ENCODE peak calls at places on chromosomes 12 and 14, in five cellular contexts. H is astrocyte of the spinal cord; U is tibial artery; E is OCI-LY7; R is CD8-positive, alpha-beta memory T cell. S is an unnamed sample.

GRCh38 chr12:118061011-118061875 is at the start of gene WSB2:
- DNase-seq in H (peak), U (peak), E (peak), R (peak), S (peak)

GRCh38 chr12:103647267-103647666 is 60.2 kb downstream of the STAB2 start:
- DNase-seq in H (peak), U (no peak), E (no peak), R (no peak), S (peak)

GRCh38 chr12:88658009-88658408 is 77.7 kb upstream of the KITLG start:
- DNase-seq in H (no peak), U (no peak), E (no peak), R (no peak), S (peak)

GRCh38 chr14:44767646-44768173 is 194.0 kb downstream of the KLHL28 start:
- DNase-seq in H (no peak), U (no peak), E (no peak), R (no peak), S (no peak)

GRCh38 chr12:115932073-115932472 is 345.4 kb downstream of the MED13L start:
- DNase-seq in H (no peak), U (no peak), E (no peak), R (no peak), S (no peak)

GRCh38 chr12:131290255-131290959 is 336.7 kb downstream of the ADGRD1 start:
- DNase-seq in H (no peak), U (no peak), E (no peak), R (no peak), S (no peak)

GRCh38 chr14:77707355-77707723 is 484 bp downstream of the ALKBH1 start:
- DNase-seq in H (peak), U (no peak), E (peak), R (peak), S (peak)

GRCh38 chr12:414841-415240 is 13.4 kb downstream of the CCDC77 start:
- DNase-seq in H (no peak), U (no peak), E (no peak), R (no peak), S (no peak)

GRCh38 chr12:41228066-41228820 is 40.1 kb downstream of the PDZRN4 start:
- DNase-seq in H (no peak), U (no peak), E (no peak), R (no peak), S (no peak)

GRCh38 chr14:33676135-33676566 is 274.7 kb downstream of the EGLN3 start:
- DNase-seq in H (peak), U (no peak), E (no peak), R (no peak), S (peak)

GRCh38 chr12:121996945-121997612 is 24.6 kb upstream of the BCL7A start:
- DNase-seq in H (no peak), U (no peak), E (no peak), R (no peak), S (no peak)

GRCh38 chr12:122001379-122002209 is 20.1 kb upstream of the BCL7A start:
- DNase-seq in H (no peak), U (no peak), E (no peak), R (no peak), S (no peak)

GRCh38 chr12:121990692-121991603 is 30.7 kb upstream of the BCL7A start:
- DNase-seq in H (peak), U (no peak), E (no peak), R (no peak), S (no peak)

GRCh38 chr12:121992059-121992879 is 29.4 kb upstream of the BCL7A start:
- DNase-seq in H (peak), U (no peak), E (no peak), R (no peak), S (peak)

DNA sequence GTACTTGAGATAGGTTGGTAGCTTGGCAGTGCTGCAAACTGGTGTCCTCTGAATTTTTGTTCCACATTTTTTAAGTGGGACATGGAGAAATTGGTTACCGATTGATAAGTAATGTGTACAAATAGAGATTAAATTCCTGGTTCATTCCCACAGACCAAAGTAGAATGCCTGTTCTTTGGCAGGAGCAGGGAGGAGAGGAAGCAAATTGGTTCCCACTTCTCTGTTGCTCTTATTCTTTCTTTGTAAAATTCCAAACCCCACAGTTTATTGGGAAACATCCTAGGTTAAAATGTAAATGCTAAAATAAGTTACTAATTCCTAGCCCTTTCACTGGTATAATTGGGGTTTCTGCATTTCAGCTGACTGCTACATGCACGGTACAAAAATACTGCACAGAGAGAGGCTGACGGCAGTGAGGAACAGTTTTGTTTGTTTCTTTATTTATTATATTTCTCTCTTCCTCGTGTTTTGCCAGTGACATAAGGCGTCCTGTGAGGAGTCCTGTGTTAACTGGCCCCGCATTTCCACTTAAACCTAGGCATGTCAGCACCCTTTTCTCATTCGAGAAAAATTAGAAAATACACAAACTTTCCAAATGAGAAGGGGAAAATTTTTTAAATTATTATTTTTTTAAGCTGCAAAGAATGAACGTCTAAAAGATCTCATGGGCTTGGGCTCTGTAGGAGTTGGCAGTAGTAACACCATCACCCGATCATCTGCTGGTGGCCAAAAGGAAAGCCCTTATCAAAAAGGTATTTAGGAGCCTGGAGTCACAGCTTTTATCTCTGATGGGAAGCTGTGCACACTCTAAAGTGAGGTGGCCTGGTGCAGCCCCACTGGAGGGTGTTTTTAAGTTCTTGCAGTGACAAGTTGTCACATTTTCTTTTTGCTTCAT is 25.4 kb upstream of the BCL7A start:
- DNase-seq in H (no peak), U (no peak), E (no peak), R (no peak), S (no peak)
- H3K4me3 ChIP-seq in H (no peak), U (no peak), E (peak), R (no peak), S (no peak)

DNA sequence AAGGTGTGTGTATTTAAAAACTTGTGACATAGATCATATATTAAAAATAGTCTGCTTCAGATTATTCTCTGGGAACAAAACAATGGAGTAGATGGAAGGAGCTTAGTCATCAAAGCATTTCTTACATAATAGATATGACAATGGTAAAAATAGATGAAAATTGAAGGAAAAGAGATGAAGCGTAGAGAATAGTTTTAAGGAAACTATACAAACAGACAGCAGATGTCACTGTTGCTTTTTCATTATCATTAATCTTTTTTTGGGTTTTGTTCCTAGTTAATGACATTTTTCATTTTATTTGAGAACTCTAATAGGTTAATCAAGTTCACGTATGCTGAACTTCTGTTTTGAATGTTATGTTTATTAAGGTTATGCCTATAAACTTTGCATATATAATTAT is 149.2 kb upstream of the FBXO33 start:
- DNase-seq in H (peak), U (no peak), E (peak), R (no peak), S (peak)
- H3K4me3 ChIP-seq in H (no peak), U (no peak), E (no peak), R (no peak), S (no peak)

GRCh38 chr14:99945732-99946651 is 119.2 kb upstream of the EVL start:
- DNase-seq in H (no peak), U (no peak), E (no peak), R (peak), S (no peak)
- H3K4me3 ChIP-seq in H (no peak), U (no peak), E (no peak), R (peak), S (no peak)

DNA sequence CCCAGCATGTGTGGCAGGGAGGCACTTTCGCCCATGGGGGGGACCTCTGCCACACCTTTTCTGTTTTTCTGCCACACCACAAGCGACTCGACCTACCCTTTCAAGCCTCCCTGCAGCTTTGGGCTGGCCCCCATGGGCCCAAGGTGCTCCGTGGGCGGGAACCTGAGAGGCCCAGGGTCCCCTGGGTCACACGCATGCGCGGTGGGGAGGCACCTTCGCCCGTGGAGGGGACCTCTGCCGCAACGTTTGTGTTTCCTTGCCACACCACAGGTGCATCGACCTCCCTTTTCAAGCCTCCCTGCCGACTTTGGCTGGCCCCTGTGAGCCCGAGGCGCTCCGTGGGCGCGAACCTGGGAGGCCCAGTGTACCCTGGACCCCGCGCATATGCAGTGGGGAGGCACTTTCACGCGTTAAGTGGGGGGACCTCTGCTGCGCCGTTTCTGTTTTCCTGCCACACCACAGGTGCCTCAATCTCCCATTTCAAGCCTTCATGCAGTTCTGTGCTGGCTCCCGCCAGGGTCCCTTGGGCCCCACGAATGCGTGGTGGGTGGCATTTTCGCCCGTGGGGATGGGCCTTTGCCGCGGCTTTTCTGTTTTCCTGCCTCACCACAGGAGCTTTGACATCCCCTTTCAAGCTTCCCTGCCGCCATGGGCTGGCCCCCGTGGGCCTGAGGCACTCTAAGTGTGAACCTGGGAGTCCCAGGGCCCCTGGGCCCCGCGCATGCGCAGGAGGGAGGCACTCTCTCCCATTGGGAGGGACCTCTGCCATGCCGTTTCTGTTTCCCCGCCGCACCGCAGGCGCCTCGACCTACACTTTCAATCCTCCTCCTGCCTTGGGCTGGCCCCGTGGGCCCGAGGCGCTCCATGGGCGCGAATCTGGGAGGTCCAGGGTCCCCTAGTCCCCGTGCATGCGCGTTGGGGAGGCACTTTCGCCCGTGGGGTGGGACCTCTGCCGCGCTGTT is 332.2 kb downstream of the ALG10 start:
- DNase-seq in H (no peak), U (no peak), E (no peak), R (no peak), S (no peak)
- H3K4me3 ChIP-seq in H (no peak), U (no peak), E (no peak), R (no peak), S (no peak)

DNA sequence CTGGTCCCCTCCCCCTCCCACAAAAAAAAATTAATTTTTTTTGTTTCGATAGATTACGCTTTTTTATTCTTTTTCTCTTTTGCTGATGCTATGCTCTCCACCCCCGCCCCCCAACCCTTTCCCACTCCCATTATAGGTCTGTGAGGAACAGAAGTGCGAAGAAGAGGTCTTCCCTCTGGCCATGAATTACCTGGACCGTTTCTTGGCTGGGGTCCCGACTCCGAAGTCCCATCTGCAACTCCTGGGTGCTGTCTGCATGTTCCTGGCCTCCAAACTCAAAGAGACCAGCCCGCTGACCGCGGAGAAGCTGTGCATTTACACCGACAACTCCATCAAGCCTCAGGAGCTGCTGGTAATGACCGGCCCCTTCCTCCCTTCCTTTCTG is 2.3 kb downstream of the CCND2 start:
- DNase-seq in H (no peak), U (peak), E (no peak), R (no peak), S (no peak)
- H3K4me3 ChIP-seq in H (peak), U (peak), E (no peak), R (peak), S (peak)

GRCh38 chr14:100504372-100505078 is 82.7 kb downstream of the BEGAIN start:
- DNase-seq in H (no peak), U (no peak), E (no peak), R (no peak), S (peak)
- H3K4me3 ChIP-seq in H (no peak), U (no peak), E (no peak), R (no peak), S (no peak)

GRCh38 chr14:103653802-103654201 is 24.8 kb downstream of the KLC1 start:
- DNase-seq in H (no peak), U (no peak), E (no peak), R (no peak), S (no peak)

GRCh38 chr14:103651585-103651984 is 22.6 kb downstream of the KLC1 start:
- DNase-seq in H (no peak), U (no peak), E (no peak), R (no peak), S (no peak)

GRCh38 chr14:103654619-103655018 is 25.6 kb downstream of the KLC1 start:
- DNase-seq in H (no peak), U (no peak), E (no peak), R (no peak), S (no peak)

GRCh38 chr14:103650213-103650612 is 21.2 kb downstream of the KLC1 start:
- DNase-seq in H (no peak), U (no peak), E (no peak), R (no peak), S (no peak)

DNA sequence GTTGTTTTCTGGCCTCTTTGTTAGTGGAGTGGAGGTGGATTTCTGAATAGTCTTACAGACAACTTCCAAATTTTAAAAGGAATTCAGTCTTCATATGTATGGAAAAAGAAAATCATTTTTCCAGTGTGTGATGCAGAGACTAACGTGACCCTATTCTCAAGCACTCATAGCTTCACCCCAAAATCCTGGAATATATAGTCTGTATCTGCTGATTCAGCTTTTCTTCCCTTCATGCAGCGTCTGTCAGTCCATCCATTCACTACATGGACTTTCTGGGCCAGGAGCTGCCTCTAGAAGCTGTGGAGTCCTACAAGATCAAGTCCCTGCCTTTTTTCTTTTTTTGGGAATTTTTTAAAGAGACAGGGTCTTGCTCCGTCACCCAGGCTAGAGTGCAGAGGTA is 23.8 kb downstream of the KLC1 start:
- DNase-seq in H (no peak), U (no peak), E (no peak), R (no peak), S (no peak)
- H3K4me3 ChIP-seq in H (no peak), U (peak), E (no peak), R (no peak), S (no peak)

GRCh38 chr12:7877421-7877820 is 4.7 kb upstream of the SLC2A14 start:
- DNase-seq in H (no peak), U (no peak), E (no peak), R (no peak), S (no peak)

GRCh38 chr12:7869137-7869536 is 3.6 kb downstream of the SLC2A14 start:
- DNase-seq in H (no peak), U (no peak), E (no peak), R (no peak), S (no peak)

GRCh38 chr12:7868391-7868790 is 4.3 kb downstream of the SLC2A14 start:
- DNase-seq in H (peak), U (no peak), E (no peak), R (no peak), S (no peak)

GRCh38 chr12:7870335-7870734 is 2.4 kb downstream of the SLC2A14 start:
- DNase-seq in H (no peak), U (no peak), E (no peak), R (no peak), S (no peak)

DNA sequence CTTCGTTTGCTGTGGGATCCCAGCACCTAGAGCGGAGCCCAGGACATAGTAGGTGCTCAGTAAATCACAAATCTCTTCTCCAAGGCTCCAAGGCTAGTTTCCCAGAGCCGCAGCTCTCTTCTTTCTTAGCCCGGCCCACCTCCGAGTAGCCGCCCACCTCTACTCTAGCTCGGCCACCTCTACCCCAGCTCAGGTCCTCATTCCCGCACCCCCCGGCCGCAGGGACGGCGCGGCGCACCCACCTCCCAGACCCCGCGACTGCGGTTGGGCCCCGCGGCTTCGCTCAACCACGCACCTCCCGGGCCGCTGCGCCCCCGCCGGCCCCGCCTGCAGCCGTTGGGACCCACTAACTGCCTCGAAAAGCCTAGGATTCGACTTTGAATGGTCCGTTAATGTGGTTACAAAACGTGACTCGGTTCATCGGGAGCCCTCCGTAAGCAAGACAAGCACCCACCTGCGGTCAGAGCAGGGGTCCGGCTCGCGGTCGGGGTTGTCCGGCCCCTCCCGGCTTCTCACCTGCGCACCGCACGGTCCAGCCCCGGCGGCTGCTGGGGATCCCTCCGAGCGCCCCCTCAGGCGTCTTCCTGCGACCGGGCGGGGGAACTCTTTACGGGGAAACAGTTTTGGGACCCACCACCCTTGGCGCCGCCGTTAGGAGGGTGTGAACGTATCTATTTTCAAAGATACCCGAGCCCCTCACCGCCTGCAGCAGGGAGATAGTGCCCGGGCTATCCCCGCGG is at the start of gene SLC2A14:
- DNase-seq in H (no peak), U (no peak), E (peak), R (no peak), S (no peak)
- H3K4me3 ChIP-seq in H (peak), U (peak), E (no peak), R (no peak), S (peak)